ENCODE peak calls at places on chromosomes 4 and X, in seven cellular contexts. X, Y, P, K, Z, J and N are unnamed samples.

GRCh38 chr4:167100120-167100519 is 134.2 kb downstream of the SPOCK3 start:
- DNase-seq in P (peak; percentile 32), K (peak; percentile 19), X (no peak), J (no peak), Z (no peak), Y (no peak), N (no peak)

GRCh38 chr4:40380647-40381046 is 45.5 kb downstream of the CHRNA9 start:
- DNase-seq in Z (no peak), Y (no peak), K (no peak), J (no peak), X (no peak), P (no peak), N (no peak)

GRCh38 chrX:120125444-120125843 is 9.7 kb upstream of the RHOXF1 start:
- DNase-seq in K (no peak), Y (no peak), J (no peak), X (no peak), P (peak; percentile 2), Z (no peak), N (peak; percentile 5)

GRCh38 chrX:151982217-151982616 is 7.7 kb upstream of the GABRE start:
- DNase-seq in J (no peak), P (peak; percentile 83), Y (no peak), X (no peak), K (peak; percentile 44), Z (no peak), N (no peak)

GRCh38 chr4:143482753-143483362 is 30.6 kb upstream of the SMARCA5 start:
- DNase-seq in J (no peak), K (peak; percentile 24), P (peak; percentile 80), Y (no peak), X (peak; percentile 36), Z (peak; percentile 12), N (peak; percentile 13)

GRCh38 chrX:150366951-150367545 is 3.9 kb downstream of the MAMLD1 start:
- DNase-seq in Z (no peak), X (no peak), P (peak; percentile 57), Y (no peak), J (no peak), K (no peak), N (no peak)

GRCh38 chr4:76035799-76036389 is at the start of gene CXCL11:
- DNase-seq in K (no peak), Z (no peak), Y (no peak), J (no peak), X (no peak), P (no peak), N (no peak)

GRCh38 chrX:41475166-41475565 is 28.0 kb downstream of the NYX start:
- DNase-seq in K (no peak), P (no peak), Y (no peak), Z (no peak), J (peak; percentile 94), X (no peak), N (no peak)

GRCh38 chr4:149897784-149898183 is 82.1 kb upstream of the IQCM start:
- DNase-seq in K (no peak), J (no peak), X (no peak), Y (no peak), P (peak; percentile 41), Z (no peak), N (no peak)

GRCh38 chrX:103157511-103158316 is 57.2 kb upstream of the BEX4 start:
- DNase-seq in Z (no peak), J (peak; percentile 19), Y (no peak), P (peak; percentile 71), X (peak; percentile 62), K (peak; percentile 27), N (peak; percentile 47)

GRCh38 chr4:46442963-46443362 is 53.0 kb upstream of the GABRA2 start:
- DNase-seq in Z (no peak), K (no peak), Y (no peak), J (no peak), X (no peak), P (peak; percentile 31), N (no peak)

GRCh38 chr4:91322961-91323360 is 980.8 kb upstream of the GRID2 start:
- DNase-seq in K (no peak), X (no peak), Z (no peak), J (no peak), P (no peak), Y (no peak), N (no peak)

GRCh38 chrX:29172880-29173279 is 585.6 kb downstream of the IL1RAPL1 start:
- DNase-seq in X (no peak), Z (no peak), Y (no peak), P (peak; percentile 86), J (no peak), K (no peak), N (no peak)

GRCh38 chrX:66110112-66110511 is 53.9 kb upstream of the HEPH start:
- DNase-seq in Z (no peak), J (no peak), P (peak; percentile 19), X (peak; percentile 4), Y (no peak), K (no peak), N (no peak)

GRCh38 chr4:184763150-184763780 is 29.4 kb upstream of the CENPU start:
- DNase-seq in Z (no peak), K (no peak), Y (no peak), P (no peak), X (no peak), J (no peak), N (no peak)

GRCh38 chr4:41158274-41158673 is 56.1 kb downstream of the APBB2 start:
- DNase-seq in J (no peak), Z (no peak), Y (no peak), P (no peak), X (no peak), K (no peak), N (no peak)

GRCh38 chr4:105291920-105292319 is 145.2 kb downstream of the TET2 start:
- DNase-seq in Z (no peak), X (no peak), P (peak; percentile 14), Y (no peak), J (no peak), K (no peak), N (no peak)

GRCh38 chr4:26201119-26201518 is 119.7 kb upstream of the RBPJ start:
- DNase-seq in P (no peak), X (no peak), J (no peak), K (no peak), Y (no peak), Z (no peak), N (no peak)

GRCh38 chrX:39601193-39602085 is 496.3 kb downstream of the BCOR start:
- DNase-seq in Z (no peak), P (no peak), J (no peak), K (no peak), Y (no peak), X (no peak), N (no peak)

GRCh38 chr4:147361726-147362125 is 119.2 kb upstream of the EDNRA start:
- DNase-seq in X (no peak), K (peak; percentile 78), J (peak; percentile 1), P (peak; percentile 94), Y (no peak), Z (no peak), N (no peak)

GRCh38 chr4:16337936-16338335 is 111.7 kb upstream of the TAPT1 start:
- DNase-seq in P (no peak), Y (no peak), J (no peak), Z (no peak), X (no peak), K (no peak), N (no peak)

GRCh38 chr4:48346594-48346993 is 5.3 kb downstream of the SLAIN2 start:
- DNase-seq in X (no peak), K (no peak), P (no peak), Z (no peak), Y (no peak), J (no peak), N (no peak)